ENCODE peak calls at places on chromosomes 4 and X, in six cellular contexts. J is activated CD8-positive, alpha-beta memory T cell treated with anti-CD3 and anti-CD28 coated beads, Interleukin-2, amount 50 U/mL, for 4 hours; Q is occipital lobe; N is progenitor cell of endocrine pancreas; R is bronchial epithelial cell; V is fibroblast of the aortic adventitia. K is an unnamed sample.

GRCh38 chrX:56995271-56995994 is at the start of gene SPIN3:
- DNase-seq in J (peak; percentile 46), Q (peak; percentile 46), N (peak; percentile 80), R (peak; percentile 55), V (peak; percentile 60), K (peak; percentile 86)

GRCh38 chr4:16448240-16448639 is 222.0 kb upstream of the TAPT1 start:
- DNase-seq in J (no peak), Q (no peak), N (no peak), R (no peak), V (no peak), K (no peak)

GRCh38 chrX:45769919-45770582 is 569.4 kb upstream of the DIPK2B start:
- DNase-seq in J (no peak), Q (peak; percentile 13), N (peak; percentile 15), R (peak; percentile 65), V (peak; percentile 94), K (no peak)

GRCh38 chr4:10342866-10343265 is 114.4 kb downstream of the ZNF518B start:
- DNase-seq in J (no peak), Q (no peak), N (no peak), R (no peak), V (no peak), K (no peak)

GRCh38 chrX:50049228-50049627 is 126.8 kb downstream of the CLCN5 start:
- DNase-seq in J (no peak), Q (no peak), N (no peak), R (peak; percentile 59), V (no peak), K (no peak)

GRCh38 chr4:978957-979701 is 5.8 kb upstream of the DGKQ start:
- DNase-seq in J (no peak), Q (no peak), N (no peak), R (peak; percentile 61), V (peak; percentile 48), K (no peak)

GRCh38 chr4:52853351-52853750 is 8.8 kb upstream of the RASL11B start:
- DNase-seq in J (no peak), Q (no peak), N (no peak), R (peak; percentile 45), V (peak; percentile 69), K (no peak)

GRCh38 chr4:176882201-176882600 is 89.5 kb upstream of the VEGFC start:
- DNase-seq in J (no peak), Q (no peak), N (no peak), R (no peak), V (no peak), K (no peak)

GRCh38 chr4:6902318-6903042 is 7.1 kb upstream of the TBC1D14 start:
- DNase-seq in J (no peak), Q (no peak), N (no peak), R (no peak), V (no peak), K (no peak)

GRCh38 chrX:73668779-73669178 is 105.8 kb downstream of the CHIC1 start:
- DNase-seq in J (no peak), Q (no peak), N (no peak), R (no peak), V (peak; percentile 16), K (no peak)

GRCh38 chr4:174066806-174067205 is 216.7 kb downstream of the FBXO8 start:
- DNase-seq in J (no peak), Q (no peak), N (no peak), R (no peak), V (peak; percentile 58), K (no peak)

GRCh38 chrX:9538544-9539045 is 73.7 kb downstream of the TBL1X start:
- DNase-seq in J (no peak), Q (no peak), N (no peak), R (no peak), V (no peak), K (no peak)

K was measured in C1 segment of cervical spinal cord.